ENCODE peak calls at places on chromosome 13, in five cellular contexts. D is neuronal stem cell, C is mesenchymal stem cell, V is IMR-90, H is H1. M is an unnamed sample.

GRCh38 chr13:73578251-73578875 is 519.6 kb downstream of the KLF5 start:
- DNase-seq in C (no peak), V (peak), H (no peak), D (no peak), M (no peak)

GRCh38 chr13:66933994-66934393 is 296.1 kb downstream of the PCDH9 start:
- DNase-seq in D (no peak), C (peak), H (no peak), V (peak), M (no peak)

GRCh38 chr13:24984134-24984533 is 111.8 kb upstream of the PABPC3 start:
- DNase-seq in V (no peak), H (no peak), D (no peak), C (no peak), M (no peak)

GRCh38 chr13:110913911-110914292 is 967 bp downstream of the ANKRD10 start:
- DNase-seq in C (no peak), H (no peak), V (no peak), D (no peak), M (no peak)

GRCh38 chr13:46324976-46325375 is 62.1 kb downstream of the RUBCNL start:
- DNase-seq in C (no peak), H (no peak), V (no peak), D (no peak), M (no peak)

GRCh38 chr13:27264181-27264580 is 6.4 kb upstream of the RASL11A start:
- DNase-seq in V (peak), D (no peak), H (no peak), C (peak), M (no peak)

GRCh38 chr13:55661505-55661904 is 1479.2 kb upstream of the PRR20A start:
- DNase-seq in C (no peak), D (no peak), H (no peak), V (no peak), M (no peak)

GRCh38 chr13:101230271-101230890 is 185.9 kb downstream of the NALCN start:
- DNase-seq in V (peak), H (no peak), D (no peak), C (no peak), M (no peak)

GRCh38 chr13:32987462-32987861 is 28.8 kb upstream of the KL start:
- DNase-seq in C (no peak), H (no peak), V (no peak), D (no peak), M (no peak)

GRCh38 chr13:108176685-108177274 is 38.6 kb downstream of the LIG4 start:
- DNase-seq in D (no peak), H (peak), V (peak), C (peak), M (no peak)

GRCh38 chr13:25281193-25281936 is 5.9 kb downstream of the MTMR6 start:
- DNase-seq in H (no peak), D (no peak), V (peak), C (peak), M (no peak)

GRCh38 chr13:31909889-31910551 is 121.6 kb upstream of the FRY start:
- DNase-seq in V (peak), H (no peak), D (peak), C (peak), M (no peak)

GRCh38 chr13:27192896-27193295 is 21.3 kb upstream of the USP12 start:
- DNase-seq in D (no peak), C (no peak), H (no peak), V (no peak), M (no peak)

GRCh38 chr13:40087021-40088002 is 431.9 kb downstream of the COG6 start:
- DNase-seq in D (peak), V (no peak), H (no peak), C (no peak), M (peak)

GRCh38 chr13:77406644-77407440 is 79.9 kb upstream of the MYCBP2 start:
- DNase-seq in V (no peak), H (no peak), C (no peak), D (no peak), M (no peak)

GRCh38 chr13:49357694-49358093 is 86.2 kb downstream of the CAB39L start:
- DNase-seq in V (peak), H (no peak), C (peak), D (no peak), M (no peak)

GRCh38 chr13:113941571-113942191 is 32.2 kb downstream of the C13orf46 start:
- DNase-seq in D (no peak), C (no peak), H (no peak), V (no peak), M (no peak)

GRCh38 chr13:104034891-104035290 is 968.7 kb upstream of the SLC10A2 start:
- DNase-seq in D (no peak), V (no peak), H (no peak), C (no peak), M (no peak)

GRCh38 chr13:50410921-50411712 is 395.9 kb downstream of the KCNRG start:
- DNase-seq in V (peak), H (no peak), C (peak), D (no peak), M (no peak)

GRCh38 chr13:77386880-77387606 is 60.1 kb upstream of the MYCBP2 start:
- DNase-seq in V (peak), C (peak), H (no peak), D (no peak), M (no peak)

DNA sequence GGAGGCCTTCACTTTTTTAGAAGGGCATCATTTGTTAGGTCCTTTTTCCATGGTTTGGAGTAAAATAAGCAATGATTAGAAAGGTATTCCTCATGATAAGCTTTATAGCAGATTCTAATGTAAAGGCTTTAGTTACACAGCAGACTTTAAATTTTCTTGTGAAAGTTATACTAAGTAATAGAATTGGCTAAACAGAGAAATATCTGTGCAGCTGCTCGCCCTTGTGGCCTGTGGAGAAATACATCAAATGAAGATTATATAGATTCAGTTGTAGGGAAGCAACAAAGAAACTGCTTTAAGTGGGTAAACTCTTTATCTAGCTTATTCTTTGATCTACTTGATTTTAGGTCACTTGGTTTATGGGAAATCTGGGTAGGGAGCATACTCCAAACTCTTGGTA is 1269.7 kb upstream of the SPRY2 start:
- DNase-seq in C (peak), H (no peak), V (no peak), D (no peak), M (no peak)
- H3K14ac ChIP-seq in C (no peak), H (no peak), V (no peak), D (no peak), M (no peak)

GRCh38 chr13:44619651-44620050 is 43.5 kb upstream of the TSC22D1 start:
- DNase-seq in V (no peak), D (peak), C (no peak), H (no peak), M (no peak)
- H2BK15ac ChIP-seq in V (no peak), D (no peak), C (no peak), H (no peak), M (no peak)

GRCh38 chr13:106423530-106423929 is 111.9 kb downstream of the EFNB2 start:
- DNase-seq in V (no peak), D (peak), H (no peak), C (no peak), M (no peak)
- H3K14ac ChIP-seq in V (no peak), D (no peak), H (no peak), C (no peak), M (no peak)

DNA sequence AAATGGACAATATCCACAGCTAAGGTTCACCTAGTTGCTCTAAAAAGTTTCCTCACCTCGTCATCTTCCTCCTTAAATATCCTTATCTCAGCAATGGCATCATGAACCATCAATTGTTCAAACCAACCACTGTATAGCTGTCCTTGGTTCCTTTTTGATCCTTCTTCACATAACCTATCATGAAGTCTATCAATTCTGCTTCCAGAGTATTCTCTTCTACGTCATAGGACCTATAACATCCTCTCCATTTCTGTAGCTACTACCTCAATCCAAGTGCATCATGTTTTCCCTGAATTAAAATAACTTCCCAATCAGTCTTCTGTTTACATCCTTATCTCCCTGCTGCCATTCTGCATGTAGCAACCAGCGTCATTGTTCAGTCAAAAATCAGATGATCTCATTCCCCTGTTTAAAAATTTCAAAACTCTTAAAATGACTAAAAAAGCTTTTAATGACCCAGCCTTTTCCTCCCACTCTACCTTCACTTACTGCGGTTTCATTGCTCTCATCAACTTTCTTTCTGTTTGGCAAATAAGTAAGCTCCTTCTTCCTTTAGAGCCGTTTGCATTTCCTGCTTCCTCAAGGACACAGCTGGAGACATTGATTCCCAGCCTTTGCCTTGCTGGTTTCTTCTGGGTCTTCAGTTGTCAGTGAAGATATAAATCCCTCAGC is 223.9 kb upstream of the MIR17HG start:
- DNase-seq in C (peak), V (no peak), H (no peak), D (no peak), M (no peak)
- H2BK15ac ChIP-seq in C (no peak), V (no peak), H (no peak), D (no peak), M (no peak)

DNA sequence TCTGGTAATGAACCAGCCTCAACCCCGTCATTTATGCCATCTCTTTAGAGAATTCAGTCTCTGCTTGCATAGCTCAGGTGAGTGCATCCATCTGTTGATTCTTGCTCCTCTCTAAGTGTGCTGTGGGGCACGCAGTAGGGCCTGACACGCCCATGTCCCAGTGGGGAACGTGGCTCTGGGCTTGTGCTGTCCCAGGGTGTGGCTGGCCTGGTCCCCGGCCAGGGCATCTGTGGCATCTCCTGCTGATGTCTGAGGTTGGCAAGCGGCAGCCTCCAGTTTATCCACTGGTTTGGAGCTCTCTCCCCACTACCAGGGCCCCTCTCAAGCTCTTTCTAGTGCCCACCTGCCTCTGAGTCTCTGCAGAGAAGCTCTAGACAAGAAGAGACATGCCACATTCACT is 146.6 kb upstream of the GJB6 start:
- DNase-seq in D (no peak), V (no peak), C (no peak), H (no peak), M (no peak)
- H3K14ac ChIP-seq in D (peak), V (no peak), C (no peak), H (no peak), M (no peak)

GRCh38 chr13:60754211-60754610 is 357.2 kb downstream of the TDRD3 start:
- DNase-seq in V (no peak), H (no peak), D (no peak), C (no peak), M (no peak)

GRCh38 chr13:60756306-60756705 is 359.3 kb downstream of the TDRD3 start:
- DNase-seq in C (peak), H (no peak), V (no peak), D (no peak), M (no peak)

GRCh38 chr13:60753641-60754040 is 356.6 kb downstream of the TDRD3 start:
- DNase-seq in H (no peak), V (no peak), C (peak), D (no peak), M (no peak)

GRCh38 chr13:60755380-60756163 is 358.6 kb downstream of the TDRD3 start:
- DNase-seq in H (no peak), C (no peak), D (no peak), V (no peak), M (peak)

DNA sequence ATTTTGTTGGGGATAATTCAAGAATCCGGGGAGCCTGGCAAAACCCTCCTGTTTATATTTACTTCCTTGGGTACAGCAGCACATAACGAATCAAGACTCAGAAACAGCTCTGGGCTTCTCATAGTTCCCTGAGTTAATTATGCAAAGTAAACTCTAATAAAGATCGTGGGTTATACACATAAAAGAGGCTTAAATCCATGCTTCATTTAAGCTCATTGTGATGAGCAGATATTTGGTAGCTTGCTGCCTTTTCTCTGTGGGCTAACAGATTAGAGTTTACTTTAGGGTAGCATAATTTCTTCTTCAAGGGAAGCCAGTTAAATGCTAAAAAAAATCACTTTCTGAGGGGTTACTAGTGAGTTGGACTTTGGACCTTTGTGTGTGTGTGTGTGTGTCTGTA is 357.7 kb downstream of the TDRD3 start:
- DNase-seq in D (no peak), H (no peak), V (no peak), C (no peak), M (no peak)
- H2BK15ac ChIP-seq in D (no peak), H (no peak), V (no peak), C (no peak), M (no peak)

M was measured in H9.